ENCODE peak calls at places on chromosomes 2 and 18, in eight cellular contexts. P is RWPE2; O is activated CD8-positive, alpha-beta T cell treated with anti-CD3 and anti-CD28 coated beads for 36 hours; V is A549; W is Panc1; G is pancreas; I is upper lobe of right lung; N is foreskin keratinocyte. R is an unnamed sample.

GRCh38 chr2:192669505-192670082 is 474.9 kb upstream of the TMEFF2 start:
- ATAC-seq in P (no peak), O (no peak), V (no peak), W (no peak), G (no peak), I (no peak), N (no peak), R (no peak)

GRCh38 chr2:101781326-101781725 is 83.8 kb downstream of the MAP4K4 start:
- ATAC-seq in P (no peak), O (peak), V (no peak), W (no peak), G (no peak), I (peak), N (no peak), R (no peak)

GRCh38 chr2:31069926-31070325 is 68.3 kb downstream of the GALNT14 start:
- ATAC-seq in P (no peak), O (no peak), V (no peak), W (no peak), G (no peak), I (no peak), N (no peak), R (no peak)

GRCh38 chr2:234632527-234633391 is 135.9 kb upstream of the ARL4C start:
- ATAC-seq in P (no peak), O (no peak), V (no peak), W (peak), G (no peak), I (no peak), N (no peak), R (no peak)

GRCh38 chr2:24477229-24477628 is 13.8 kb upstream of the NCOA1 start:
- ATAC-seq in P (peak), O (no peak), V (no peak), W (no peak), G (no peak), I (peak), N (no peak), R (no peak)

GRCh38 chr2:200442471-200442870 is 67.4 kb downstream of the KCTD18 start:
- ATAC-seq in P (peak), O (peak), V (no peak), W (no peak), G (no peak), I (no peak), N (peak), R (peak)

GRCh38 chr18:6561029-6561861 is 146.5 kb upstream of the L3MBTL4 start:
- ATAC-seq in P (peak), O (no peak), V (no peak), W (no peak), G (peak), I (peak), N (peak), R (peak)

GRCh38 chr2:39996653-39997080 is 217.6 kb upstream of the THUMPD2 start:
- ATAC-seq in P (peak), O (peak), V (no peak), W (no peak), G (no peak), I (no peak), N (peak), R (no peak)

GRCh38 chr2:221104391-221104811 is 467.7 kb downstream of the EPHA4 start:
- ATAC-seq in P (peak), O (no peak), V (no peak), W (no peak), G (peak), I (peak), N (peak), R (peak)

GRCh38 chr2:172058660-172059059 is 26.6 kb upstream of the DLX1 start:
- ATAC-seq in P (no peak), O (no peak), V (no peak), W (no peak), G (no peak), I (no peak), N (no peak), R (no peak)

GRCh38 chr18:10289265-10289664 is 165.2 kb upstream of the APCDD1 start:
- ATAC-seq in P (no peak), O (no peak), V (no peak), W (no peak), G (no peak), I (no peak), N (no peak), R (no peak)

GRCh38 chr18:78731423-78732032 is 248.1 kb upstream of the SALL3 start:
- ATAC-seq in P (no peak), O (no peak), V (no peak), W (no peak), G (no peak), I (no peak), N (no peak), R (no peak)

GRCh38 chr2:161796192-161796591 is 172.0 kb downstream of the SLC4A10 start:
- ATAC-seq in P (no peak), O (no peak), V (no peak), W (no peak), G (no peak), I (peak), N (no peak), R (no peak)

GRCh38 chr2:73131807-73132206 is 19.1 kb upstream of the RAB11FIP5 start:
- ATAC-seq in P (no peak), O (no peak), V (no peak), W (no peak), G (no peak), I (no peak), N (no peak), R (no peak)

GRCh38 chr18:57025525-57025924 is 121.4 kb upstream of the BOD1L2 start:
- ATAC-seq in P (no peak), O (no peak), V (no peak), W (no peak), G (no peak), I (no peak), N (peak), R (no peak)

GRCh38 chr18:57026316-57026715 is 120.6 kb upstream of the BOD1L2 start:
- ATAC-seq in P (no peak), O (no peak), V (no peak), W (no peak), G (no peak), I (no peak), N (no peak), R (no peak)

GRCh38 chr18:57027190-57027708 is 119.6 kb upstream of the BOD1L2 start:
- ATAC-seq in P (no peak), O (no peak), V (no peak), W (no peak), G (peak), I (no peak), N (no peak), R (no peak)

GRCh38 chr18:57030417-57030816 is 116.5 kb upstream of the BOD1L2 start:
- ATAC-seq in P (no peak), O (no peak), V (no peak), W (no peak), G (no peak), I (no peak), N (no peak), R (no peak)

DNA sequence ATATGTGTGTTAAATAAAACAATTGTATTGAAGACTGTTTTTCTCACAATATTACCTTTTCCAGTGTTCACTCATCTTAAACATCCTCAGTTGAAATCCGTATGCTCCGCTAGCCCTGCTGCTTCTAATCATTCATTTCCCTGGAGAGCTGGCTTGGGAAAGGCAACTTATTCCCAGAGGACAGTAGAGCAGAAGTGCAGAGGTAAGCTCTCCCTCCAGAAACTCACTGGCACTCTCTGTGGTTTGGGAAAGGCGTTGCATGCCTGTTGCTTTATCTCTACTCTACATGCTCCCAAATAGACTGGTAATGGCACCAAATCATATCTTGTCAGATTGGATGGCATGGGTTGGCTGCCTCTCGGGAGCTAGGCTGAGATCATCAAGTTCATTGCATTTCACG is 117.1 kb upstream of the BOD1L2 start:
- ATAC-seq in P (peak), O (no peak), V (peak), W (no peak), G (no peak), I (no peak), N (peak), R (no peak)
- TF ChIP-seq CTCF in P (peak), O (no peak), V (no peak), W (no peak), G (no peak), I (no peak), N (peak), R (no peak)

GRCh38 chr18:37332764-37333420 is 232.7 kb downstream of the CELF4 start:
- ATAC-seq in P (no peak), O (no peak), V (no peak), W (no peak), G (no peak), I (no peak), N (no peak), R (no peak)

GRCh38 chr18:37339701-37340215 is 225.8 kb downstream of the CELF4 start:
- ATAC-seq in P (no peak), O (no peak), V (no peak), W (no peak), G (no peak), I (no peak), N (no peak), R (no peak)

GRCh38 chr18:37336568-37337285 is 228.9 kb downstream of the CELF4 start:
- ATAC-seq in P (no peak), O (no peak), V (no peak), W (no peak), G (no peak), I (no peak), N (no peak), R (no peak)

GRCh38 chr18:37334494-37335125 is 231.0 kb downstream of the CELF4 start:
- ATAC-seq in P (no peak), O (no peak), V (no peak), W (no peak), G (peak), I (no peak), N (peak), R (no peak)

DNA sequence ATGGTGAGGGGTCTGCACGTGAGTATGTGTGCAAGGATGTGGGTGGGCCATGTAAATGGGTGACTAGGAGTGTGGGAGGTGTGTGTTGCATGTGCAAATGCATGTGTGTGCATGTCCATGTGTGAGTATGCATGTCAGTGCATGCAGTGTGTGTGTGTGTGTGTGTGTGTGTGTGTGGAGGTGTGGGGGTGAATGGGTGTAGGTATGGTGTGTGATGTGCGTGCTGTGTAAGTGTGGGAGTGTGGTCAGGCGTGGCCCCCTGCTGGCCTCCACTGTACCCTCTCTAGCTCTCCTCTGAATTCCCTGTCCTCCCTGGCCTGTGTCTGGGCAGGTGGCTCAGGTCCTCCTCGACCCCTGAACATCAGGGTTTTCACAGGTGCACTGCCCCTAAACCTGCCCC is 230.3 kb downstream of the CELF4 start:
- ATAC-seq in P (peak), O (no peak), V (peak), W (peak), G (peak), I (peak), N (peak), R (no peak)
- TF ChIP-seq CTCF in P (no peak), O (no peak), V (peak), W (no peak), G (no peak), I (no peak), N (peak), R (no peak)

GRCh38 chr2:168179592-168179991 is 67.8 kb downstream of the STK39 start:
- ATAC-seq in P (no peak), O (no peak), V (no peak), W (no peak), G (no peak), I (no peak), N (no peak), R (no peak)
- TF ChIP-seq CTCF in P (no peak), O (no peak), V (no peak), W (no peak), G (no peak), I (no peak), N (no peak), R (no peak)

DNA sequence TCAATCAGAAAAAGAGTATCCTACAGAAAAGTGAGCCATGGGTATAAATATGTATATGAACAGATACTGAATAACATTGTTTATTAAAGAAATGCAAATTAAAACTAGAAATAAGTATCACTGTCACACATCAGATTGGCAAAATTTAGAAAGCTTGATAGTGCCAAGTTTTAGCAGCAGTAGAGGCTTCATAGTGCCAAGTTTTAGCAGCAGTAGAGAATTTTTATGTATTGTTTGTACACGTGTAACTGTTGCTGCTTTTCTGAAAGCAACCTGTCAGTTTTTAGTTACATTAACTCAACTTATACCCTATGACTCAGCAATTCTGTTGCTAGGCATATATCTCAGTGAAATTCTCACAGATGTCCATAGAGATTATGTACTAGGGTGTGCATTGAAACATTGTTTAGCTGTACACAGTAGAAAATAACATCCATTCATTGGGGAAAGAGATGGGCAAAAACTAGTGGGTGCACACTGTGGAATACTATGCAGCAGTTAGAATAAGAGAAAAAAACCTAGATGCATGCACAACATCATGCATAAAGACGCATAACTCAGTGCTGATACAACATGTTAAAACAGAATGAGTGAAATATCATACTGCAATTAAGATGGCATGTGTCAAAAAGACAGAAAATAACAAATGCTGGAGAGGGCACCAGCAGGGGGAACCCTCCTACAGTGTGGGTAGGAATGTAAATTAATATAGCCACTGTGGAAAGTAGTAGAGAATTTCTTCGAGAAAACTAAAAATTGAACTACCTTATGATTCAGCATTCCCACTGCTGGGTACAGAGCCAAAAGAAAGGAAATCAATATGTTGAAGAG is 294.5 kb upstream of the NT5C1B start:
- ATAC-seq in P (no peak), O (no peak), V (no peak), W (no peak), G (peak), I (peak), N (peak), R (no peak)
- TF ChIP-seq CTCF in P (peak), O (no peak), V (peak), W (peak), G (no peak), I (peak), N (peak), R (no peak)

DNA sequence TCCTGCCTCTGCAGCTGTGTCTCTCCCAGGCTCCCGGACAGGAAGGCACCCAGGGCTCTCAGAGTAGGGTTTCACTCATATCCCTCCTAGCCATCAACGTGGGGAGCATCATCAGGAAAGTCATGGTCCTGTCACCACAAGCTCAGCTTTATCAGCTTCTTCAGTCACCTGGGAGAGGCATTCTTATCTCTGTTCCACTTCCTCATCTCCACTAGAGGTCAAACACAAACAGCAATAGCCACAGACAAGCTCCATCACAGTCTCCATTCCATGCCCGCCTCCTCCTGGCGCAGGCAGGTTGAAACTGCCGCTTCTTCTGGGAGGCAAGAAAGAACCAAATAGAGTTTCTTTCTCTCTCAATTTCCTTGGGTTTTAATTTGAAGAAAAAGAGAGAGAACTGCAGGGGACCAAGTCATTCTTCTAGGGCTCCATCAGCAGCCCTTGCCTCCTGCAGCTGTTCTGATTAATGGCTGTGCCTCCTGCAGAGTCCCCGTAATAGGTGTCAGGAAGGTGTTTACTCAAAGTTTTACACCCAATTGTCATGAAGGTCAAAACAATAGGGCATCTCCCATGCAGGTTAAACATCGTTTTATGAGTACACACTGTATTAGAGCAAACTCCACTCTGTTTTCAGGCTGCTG is 377.9 kb downstream of the TMEM182 start:
- ATAC-seq in P (no peak), O (no peak), V (no peak), W (no peak), G (no peak), I (no peak), N (no peak), R (no peak)
- TF ChIP-seq CTCF in P (no peak), O (no peak), V (no peak), W (no peak), G (no peak), I (no peak), N (no peak), R (no peak)

DNA sequence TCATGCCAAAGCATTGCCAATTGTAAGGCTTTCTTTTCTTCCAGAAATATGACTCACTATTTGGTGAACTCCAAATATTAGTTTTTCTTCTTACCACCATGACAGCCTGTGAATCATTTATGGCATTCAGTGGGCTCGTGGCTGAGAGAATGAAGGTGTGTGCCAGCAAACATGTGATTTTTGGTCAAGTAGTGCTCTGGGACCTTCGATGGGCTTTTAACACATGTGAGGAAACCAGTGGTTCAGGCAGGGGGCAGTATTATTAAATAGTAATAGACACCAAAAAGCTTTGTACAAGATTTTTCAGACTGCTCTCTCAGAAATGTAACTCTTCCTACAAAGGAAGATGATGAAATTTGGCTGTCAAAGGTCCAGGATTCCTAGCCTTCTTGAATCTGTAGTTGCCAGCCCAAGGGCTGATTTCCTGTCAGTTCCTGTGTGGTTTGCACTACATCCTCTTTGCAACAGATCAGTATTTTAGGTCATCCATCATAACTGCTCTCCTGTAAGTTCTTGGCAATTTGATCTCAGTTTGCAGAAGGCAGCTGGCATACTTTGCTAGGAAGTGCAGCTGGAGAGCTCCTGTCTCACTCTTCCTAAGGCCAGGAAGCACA is 64.3 kb downstream of the BABAM2 start:
- ATAC-seq in P (peak), O (peak), V (peak), W (peak), G (peak), I (peak), N (peak), R (peak)
- TF ChIP-seq CTCF in P (peak), O (no peak), V (peak), W (peak), G (no peak), I (peak), N (peak), R (peak)